ENCODE peak calls at places on chromosomes 16 and 17, in nine cellular contexts. H, E, M, B, R, K, I, S and Q are unnamed samples.
A peak's percentile ranks its signal among the peaks of the same experiment; 100 is the strongest.

GRCh38 chr17:57877803-57878202 is 28.0 kb upstream of the MRPS23 start:
- DNase-seq in H (no peak), E (no peak), M (no peak), B (no peak), R (no peak), K (no peak), I (no peak), S (no peak), Q (no peak)

GRCh38 chr17:17130077-17130844 is 75.9 kb downstream of the PLD6 start:
- DNase-seq in H (no peak), E (no peak), M (no peak), B (no peak), R (no peak), K (no peak), I (no peak), S (no peak), Q (no peak)

GRCh38 chr17:36934759-36935630 is 2.3 kb upstream of the LHX1 start:
- DNase-seq in H (no peak), E (no peak), M (no peak), B (no peak), R (no peak), K (no peak), I (no peak), S (no peak), Q (no peak)

GRCh38 chr17:40241435-40241834 is 22.3 kb downstream of the WIPF2 start:
- DNase-seq in H (no peak), E (no peak), M (no peak), B (no peak), R (no peak), K (no peak), I (no peak), S (no peak), Q (no peak)

GRCh38 chr17:51200846-51201245 is 34.6 kb downstream of the NME2 start:
- DNase-seq in H (no peak), E (no peak), M (no peak), B (no peak), R (no peak), K (no peak), I (no peak), S (no peak), Q (no peak)

GRCh38 chr17:38735161-38735997 is 5.2 kb downstream of the CISD3 start:
- DNase-seq in H (no peak), E (peak; percentile 74), M (no peak), B (no peak), R (peak; percentile 82), K (no peak), I (peak; percentile 52), S (peak; percentile 69), Q (no peak)

GRCh38 chr16:23754594-23755483 is at the start of gene CHP2:
- DNase-seq in H (no peak), E (peak; percentile 15), M (peak; percentile 53), B (no peak), R (no peak), K (no peak), I (peak; percentile 18), S (peak; percentile 78), Q (no peak)

GRCh38 chr16:81263470-81264200 is 25.1 kb downstream of the BCO1 start:
- DNase-seq in H (no peak), E (peak; percentile 17), M (no peak), B (peak; percentile 45), R (no peak), K (no peak), I (no peak), S (no peak), Q (peak; percentile 33)

GRCh38 chr17:15883617-15884111 is 61.3 kb upstream of the ADORA2B start:
- DNase-seq in H (no peak), E (no peak), M (no peak), B (peak; percentile 93), R (no peak), K (peak; percentile 89), I (no peak), S (no peak), Q (peak; percentile 88)

GRCh38 chr16:89697616-89698331 is 3.7 kb downstream of the SPATA2L start:
- DNase-seq in H (no peak), E (no peak), M (no peak), B (no peak), R (no peak), K (no peak), I (no peak), S (peak; percentile 22), Q (no peak)

GRCh38 chr17:19996086-19996485 is 13.1 kb upstream of the SPECC1 start:
- DNase-seq in H (no peak), E (no peak), M (no peak), B (no peak), R (no peak), K (no peak), I (no peak), S (no peak), Q (no peak)

GRCh38 chr17:39767147-39767546 is 29.4 kb downstream of the GRB7 start:
- DNase-seq in H (no peak), E (no peak), M (no peak), B (no peak), R (no peak), K (no peak), I (no peak), S (no peak), Q (no peak)

GRCh38 chr17:21452377-21453143 is 76.4 kb downstream of the KCNJ12 start:
- DNase-seq in H (no peak), E (peak; percentile 50), M (no peak), B (peak; percentile 65), R (peak; percentile 30), K (peak; percentile 59), I (peak; percentile 80), S (peak; percentile 58), Q (peak; percentile 89)

GRCh38 chr17:20206591-20206990 is 197.4 kb downstream of the SPECC1 start:
- DNase-seq in H (no peak), E (no peak), M (no peak), B (peak; percentile 83), R (no peak), K (peak; percentile 35), I (no peak), S (no peak), Q (peak; percentile 71)

GRCh38 chr17:10380631-10381408 is 8.0 kb upstream of the MYH13 start:
- DNase-seq in H (no peak), E (no peak), M (no peak), B (peak; percentile 37), R (no peak), K (no peak), I (peak; percentile 59), S (no peak), Q (peak; percentile 22)

DNA sequence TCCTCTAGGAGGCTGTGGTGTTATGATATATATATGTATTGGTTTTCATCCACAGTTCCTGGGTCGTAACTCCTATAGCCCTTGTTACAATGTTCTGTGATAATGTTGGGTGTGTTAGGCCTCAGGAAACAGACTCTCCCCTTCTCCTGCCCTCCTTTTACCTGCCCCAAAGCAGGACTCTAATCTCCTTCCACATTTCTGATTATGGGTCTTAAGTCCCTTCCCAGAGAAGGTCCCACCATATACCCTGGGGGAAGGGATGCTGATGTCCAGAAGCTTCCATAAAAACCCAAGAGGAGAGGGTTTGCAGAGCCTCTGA is 450 bp upstream of the C1QBP start:
- DNase-seq in H (no peak), E (no peak), M (no peak), B (no peak), R (no peak), K (no peak), I (no peak), S (no peak), Q (no peak)
- H3K4me3 ChIP-seq in H (peak overlapping the region; percentile 77), E (no peak overlapping the region), M (peak overlapping the region; percentile 85), B (peak overlapping the region; percentile 82), R (peak overlapping the region; percentile 67), K (peak overlapping the region; percentile 33), I (peak overlapping the region; percentile 96), S (peak overlapping the region; percentile 99), Q (peak overlapping the region; percentile 37)

GRCh38 chr16:78478267-78478821 is 378.9 kb downstream of the WWOX start:
- DNase-seq in H (no peak), E (no peak), M (no peak), B (no peak), R (no peak), K (no peak), I (peak; percentile 51), S (no peak), Q (peak; percentile 13)
- TF ChIP-seq CTCF in H (peak; percentile 38), E (no peak), M (no peak), B (no peak), R (no peak), K (peak; percentile 44), I (no peak), S (no peak), Q (peak; percentile 52)

GRCh38 chr16:29700253-29700987 is 21.4 kb downstream of the QPRT start:
- DNase-seq in H (peak; percentile 19), E (peak; percentile 76), M (peak; percentile 77), B (peak; percentile 87), R (peak; percentile 75), K (peak; percentile 85), I (peak; percentile 90), S (peak; percentile 83), Q (peak; percentile 95)
- H3K4me3 ChIP-seq in H (no peak overlapping the region), E (no peak overlapping the region), M (no peak overlapping the region), B (no peak overlapping the region), R (no peak overlapping the region), K (no peak overlapping the region), I (no peak overlapping the region), S (no peak overlapping the region), Q (no peak overlapping the region)

GRCh38 chr16:20263138-20263855 is 64.0 kb downstream of the GP2 start:
- DNase-seq in H (no peak), E (no peak), M (no peak), B (no peak), R (no peak), K (no peak), I (no peak), S (no peak), Q (no peak)

GRCh38 chr16:20257234-20257633 is 70.1 kb downstream of the GP2 start:
- DNase-seq in H (no peak), E (no peak), M (no peak), B (no peak), R (no peak), K (no peak), I (no peak), S (no peak), Q (no peak)

GRCh38 chr16:20262248-20262647 is 65.1 kb downstream of the GP2 start:
- DNase-seq in H (no peak), E (no peak), M (no peak), B (no peak), R (no peak), K (no peak), I (no peak), S (no peak), Q (no peak)

GRCh38 chr16:20259549-20259948 is 67.8 kb downstream of the GP2 start:
- DNase-seq in H (no peak), E (no peak), M (no peak), B (no peak), R (no peak), K (no peak), I (no peak), S (no peak), Q (no peak)

DNA sequence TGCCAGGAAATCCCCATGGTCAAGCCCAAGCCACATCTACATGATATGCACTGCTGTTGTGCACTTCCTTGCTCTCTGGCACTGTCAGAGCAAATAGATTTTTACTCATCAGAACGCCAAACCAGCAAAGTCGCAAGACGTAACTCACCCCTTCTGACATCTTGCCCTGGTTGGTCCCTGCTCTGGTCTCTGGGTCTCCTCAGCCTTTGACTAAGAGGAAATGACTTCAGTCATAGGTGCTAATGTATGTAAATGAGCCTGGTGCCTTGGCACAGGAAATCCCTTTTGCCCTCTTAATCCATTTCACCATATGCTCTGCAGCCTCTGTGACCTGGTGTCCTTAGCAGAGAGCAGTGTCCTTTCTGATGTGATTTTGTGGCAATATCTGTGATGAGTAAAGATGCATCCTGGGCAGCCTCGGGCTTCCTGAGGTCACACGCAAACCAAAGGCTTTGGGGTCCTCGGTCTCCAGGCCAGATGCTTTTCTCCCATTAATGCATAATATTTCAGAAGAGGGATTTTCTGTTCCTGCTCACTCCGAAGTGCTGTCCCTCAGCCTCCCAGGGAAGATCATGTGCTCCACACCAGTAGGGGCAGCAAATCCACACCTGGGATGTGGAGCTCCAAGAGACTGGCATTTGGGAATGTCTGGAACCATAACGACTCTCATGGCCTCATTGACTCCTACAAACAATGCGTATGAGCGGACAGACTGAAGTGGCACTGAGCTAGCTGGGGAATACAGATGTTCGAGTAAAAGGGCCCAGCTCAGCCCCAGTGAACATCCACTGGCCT is 66.9 kb downstream of the GP2 start:
- DNase-seq in H (no peak), E (no peak), M (no peak), B (no peak), R (no peak), K (no peak), I (no peak), S (no peak), Q (no peak)
- TF ChIP-seq CTCF in H (no peak), E (no peak), M (no peak), B (no peak), R (no peak), K (no peak), I (no peak), S (no peak), Q (no peak)